ENCODE peak calls at places on chromosomes 11 and 22, in seven cellular contexts. E is CD8-positive, alpha-beta T cell; N is HCT116; T is tibial nerve; X is A549; H is HepG2; B is kidney. I is an unnamed sample.

GRCh38 chr22:32469799-32470212 is 4.8 kb upstream of the FBXO7 start:
- DNase-seq in E (no peak), N (peak), T (no peak), X (peak), H (no peak), B (no peak), I (no peak)

GRCh38 chr11:5123802-5124521 is 14.2 kb downstream of the OR52A5 start:
- DNase-seq in E (peak), N (peak), T (peak), X (peak), H (peak), B (no peak), I (peak)

GRCh38 chr11:45852712-45853101 is 5.4 kb downstream of the CRY2 start:
- DNase-seq in E (no peak), N (no peak), T (no peak), X (no peak), H (no peak), B (no peak), I (no peak)

GRCh38 chr22:39240841-39241631 is 3.7 kb downstream of the PDGFB start:
- DNase-seq in E (peak), N (peak), T (peak), X (peak), H (peak), B (peak), I (peak)

GRCh38 chr22:34993548-34993947 is 72.4 kb upstream of the ISX start:
- DNase-seq in E (no peak), N (no peak), T (no peak), X (no peak), H (no peak), B (no peak), I (no peak)

GRCh38 chr22:28989484-28989883 is 72.1 kb downstream of the C22orf31 start:
- DNase-seq in E (no peak), N (no peak), T (no peak), X (no peak), H (no peak), B (peak), I (no peak)

GRCh38 chr11:93099811-93100210 is 98.0 kb downstream of the SLC36A4 start:
- DNase-seq in E (no peak), N (no peak), T (no peak), X (peak), H (no peak), B (no peak), I (no peak)

GRCh38 chr11:66725646-66726045 is 3.4 kb downstream of the SPTBN2 start:
- DNase-seq in E (no peak), N (no peak), T (no peak), X (no peak), H (no peak), B (no peak), I (no peak)

GRCh38 chr11:103413266-103413888 is 304.2 kb downstream of the DYNC2H1 start:
- DNase-seq in E (no peak), N (no peak), T (no peak), X (no peak), H (no peak), B (no peak), I (no peak)

GRCh38 chr22:27405672-27406388 is 395.7 kb downstream of the MN1 start:
- DNase-seq in E (no peak), N (peak), T (peak), X (peak), H (peak), B (no peak), I (peak)

GRCh38 chr11:80330302-80330701 is 889.5 kb upstream of the TENM4 start:
- DNase-seq in E (no peak), N (no peak), T (no peak), X (no peak), H (no peak), B (no peak), I (no peak)

GRCh38 chr22:18156878-18157713 is 7.1 kb downstream of the USP18 start:
- DNase-seq in E (peak), N (peak), T (peak), X (peak), H (peak), B (no peak), I (peak)

GRCh38 chr11:78132475-78132874 is 7.0 kb downstream of the ALG8 start:
- DNase-seq in E (no peak), N (no peak), T (no peak), X (no peak), H (no peak), B (no peak), I (no peak)

GRCh38 chr11:122863704-122864326 is 18.7 kb upstream of the JHY start:
- DNase-seq in E (peak), N (peak), T (peak), X (peak), H (no peak), B (no peak), I (no peak)

GRCh38 chr11:10881892-10882291 is 24.0 kb upstream of the ZBED5 start:
- DNase-seq in E (no peak), N (no peak), T (no peak), X (no peak), H (no peak), B (no peak), I (no peak)

GRCh38 chr11:68506908-68507307 is 46.4 kb downstream of the PPP6R3 start:
- DNase-seq in E (no peak), N (no peak), T (no peak), X (peak), H (no peak), B (no peak), I (no peak)
- TF ChIP-seq CTCF in E (no peak), N (no peak), T (no peak), X (no peak), H (no peak), B (no peak), I (no peak)

GRCh38 chr11:134100171-134100570 is 31.3 kb downstream of the JAM3 start:
- DNase-seq in E (no peak), N (no peak), T (no peak), X (no peak), H (no peak), B (no peak), I (no peak)

GRCh38 chr11:134101292-134101691 is 32.4 kb downstream of the JAM3 start:
- DNase-seq in E (no peak), N (no peak), T (no peak), X (no peak), H (no peak), B (no peak), I (no peak)

GRCh38 chr11:134097146-134097545 is 28.3 kb downstream of the JAM3 start:
- DNase-seq in E (no peak), N (no peak), T (no peak), X (no peak), H (no peak), B (no peak), I (no peak)

DNA sequence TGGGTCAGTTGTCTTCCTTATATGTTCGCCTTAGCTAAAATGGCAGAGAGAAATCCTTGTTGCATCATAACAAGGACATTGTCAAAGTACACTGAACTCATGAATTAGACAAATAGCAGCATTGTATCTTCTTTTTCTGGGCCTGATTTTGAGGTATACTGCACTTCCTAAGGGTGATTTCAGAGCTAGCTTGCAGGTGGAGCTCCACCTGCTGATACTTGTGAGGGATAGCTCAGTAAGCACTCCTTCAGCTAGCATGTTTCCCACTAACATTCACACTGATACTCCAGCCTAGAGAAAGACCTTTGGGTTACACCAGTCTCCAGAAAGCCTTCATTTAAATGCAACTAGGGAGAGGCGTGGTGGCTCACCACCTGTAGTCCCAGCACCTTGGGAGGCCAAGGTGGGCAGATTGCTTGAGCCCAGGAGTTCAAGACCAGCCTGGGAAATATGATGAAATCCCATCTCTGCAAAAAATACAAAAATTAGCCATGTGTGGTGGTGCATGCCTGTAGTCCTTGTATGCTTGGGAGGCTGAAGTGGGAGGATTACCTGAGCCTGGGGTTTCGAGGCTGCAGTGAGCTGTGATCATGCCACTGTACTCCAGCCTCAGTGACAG is 29.8 kb downstream of the JAM3 start:
- DNase-seq in E (no peak), N (peak), T (no peak), X (peak), H (peak), B (no peak), I (no peak)
- TF ChIP-seq CTCF in E (no peak), N (peak), T (no peak), X (no peak), H (peak), B (peak), I (no peak)

DNA sequence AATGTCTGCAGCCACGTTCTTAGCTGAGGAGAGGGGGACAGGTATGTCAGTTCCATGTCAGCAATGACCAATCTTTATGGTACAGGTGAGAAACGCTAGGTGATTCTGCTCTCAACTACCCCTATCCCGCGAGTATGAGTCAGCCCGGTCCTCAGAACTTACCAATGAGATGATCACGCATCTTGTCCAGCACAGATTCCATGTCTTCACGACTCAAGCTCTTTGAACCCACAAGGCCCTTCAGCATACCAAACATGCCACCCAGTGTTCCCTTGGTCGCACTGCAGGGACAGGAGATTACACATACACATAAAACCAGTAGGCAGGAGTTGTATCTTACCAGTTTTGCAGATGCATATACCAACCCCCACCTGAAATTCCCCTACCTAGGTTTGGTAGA is 2.9 kb downstream of the SRPRA start:
- DNase-seq in E (no peak), N (no peak), T (no peak), X (peak), H (no peak), B (no peak), I (no peak)
- TF ChIP-seq CTCF in E (no peak), N (no peak), T (no peak), X (no peak), H (peak), B (no peak), I (no peak)

GRCh38 chr11:111762981-111763643 is 3.1 kb downstream of the PPP2R1B start:
- DNase-seq in E (no peak), N (no peak), T (no peak), X (no peak), H (no peak), B (no peak), I (no peak)
- TF ChIP-seq CTCF in E (no peak), N (no peak), T (no peak), X (no peak), H (peak), B (no peak), I (no peak)

DNA sequence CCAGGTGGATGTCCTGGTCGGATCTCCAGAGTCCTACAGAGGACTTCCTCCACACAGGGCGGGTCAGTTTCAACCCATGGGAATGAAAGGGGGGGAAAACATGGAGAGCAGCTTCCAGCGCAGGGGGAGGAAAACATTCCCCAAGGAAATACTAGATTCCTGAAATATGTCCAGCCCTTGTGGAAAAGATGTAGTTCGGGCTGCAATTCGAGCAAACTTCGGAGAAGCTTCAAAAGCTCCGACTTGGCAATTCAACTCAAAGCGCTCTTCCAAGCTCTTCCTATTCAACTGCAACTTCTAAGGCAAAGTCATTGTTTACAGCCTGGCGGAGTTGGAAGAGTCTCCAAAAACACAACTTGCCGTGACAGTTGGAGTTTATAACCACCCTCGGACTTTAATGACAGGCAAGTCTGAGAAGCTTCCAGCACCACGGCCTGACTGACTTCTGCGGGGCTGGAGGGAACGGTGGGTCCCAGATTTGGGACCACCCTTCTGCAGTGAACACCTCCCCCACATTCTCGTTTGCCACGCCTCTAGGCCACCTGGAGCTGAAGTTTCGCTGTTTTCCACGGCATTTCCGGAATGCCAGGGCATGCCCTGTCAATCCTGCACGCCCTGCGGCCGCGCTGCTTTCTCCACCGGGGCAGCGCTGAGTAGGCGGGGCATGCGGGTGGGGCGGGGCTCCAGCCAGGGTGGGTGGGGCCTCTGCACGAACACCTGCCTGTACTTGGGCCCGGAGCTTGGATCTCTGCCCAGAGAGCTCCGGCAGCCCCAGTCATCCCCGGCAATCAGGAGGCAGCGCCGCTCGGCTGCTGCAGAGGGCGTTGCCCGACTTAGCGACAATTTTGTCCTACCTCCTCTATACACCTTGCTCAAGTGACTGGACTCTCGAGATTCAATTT is 49.0 kb upstream of the BIRC3 start:
- DNase-seq in E (peak), N (peak), T (peak), X (peak), H (peak), B (peak), I (peak)
- TF ChIP-seq CTCF in E (no peak), N (peak), T (peak), X (peak), H (peak), B (peak), I (peak)

GRCh38 chr11:14041040-14041439 is 78.5 kb downstream of the SPON1 start:
- DNase-seq in E (no peak), N (peak), T (no peak), X (peak), H (no peak), B (no peak), I (no peak)
- TF ChIP-seq CTCF in E (no peak), N (peak), T (no peak), X (peak), H (peak), B (peak), I (no peak)

DNA sequence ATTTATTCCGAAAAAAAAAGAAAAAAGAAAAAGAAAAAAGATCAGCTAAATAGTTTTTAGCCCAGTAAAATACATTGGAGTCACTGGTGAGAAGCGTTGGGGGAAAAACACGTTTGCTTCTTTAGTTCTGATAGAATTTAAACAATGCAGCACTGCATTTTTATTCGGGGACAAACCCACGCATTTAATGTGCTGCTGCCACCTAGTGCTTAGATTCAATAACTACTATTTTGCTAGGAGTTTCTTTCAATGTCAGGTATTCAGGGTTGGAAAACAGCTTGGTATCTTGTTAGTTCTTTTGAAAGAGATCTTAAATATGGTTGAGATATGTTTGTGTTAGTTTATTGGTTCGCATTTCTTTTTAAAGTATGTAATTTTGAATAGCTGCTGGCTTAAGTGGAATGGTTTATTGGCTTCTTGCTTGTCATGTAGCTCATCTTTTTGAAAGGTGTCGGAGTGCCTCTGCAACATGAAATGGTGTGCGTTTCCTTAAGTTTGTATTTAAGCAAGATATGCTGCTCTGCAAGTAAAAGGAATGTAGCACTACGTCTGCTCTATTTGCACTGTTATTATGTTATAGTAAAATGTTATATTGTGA is 41.9 kb downstream of the SVIP start:
- DNase-seq in E (no peak), N (peak), T (no peak), X (peak), H (peak), B (no peak), I (no peak)
- TF ChIP-seq CTCF in E (peak), N (peak), T (peak), X (peak), H (peak), B (peak), I (peak)

I was measured in mesothelial cell of epicardium.